ENCODE peak calls at places on chromosomes 1 and 21, in seven cellular contexts. C, G, W, J, Z, S and V are unnamed samples.

GRCh38 chr1:91123319-91123718 is 101.5 kb upstream of the ZNF644 start:
- DNase-seq in C (no peak), G (no peak), W (no peak), J (no peak), Z (no peak), S (no peak), V (no peak)

GRCh38 chr21:42799516-42799915 is 79.8 kb downstream of the WDR4 start:
- DNase-seq in C (no peak), G (no peak), W (no peak), J (no peak), Z (peak; percentile 76), S (no peak), V (no peak)

GRCh38 chr1:3510956-3511250 is 56.4 kb downstream of the ARHGEF16 start:
- DNase-seq in C (no peak), G (no peak), W (no peak), J (no peak), Z (no peak), S (no peak), V (no peak)

GRCh38 chr1:115840615-115841460 is at the start of gene NHLH2:
- DNase-seq in C (no peak), G (no peak), W (no peak), J (no peak), Z (no peak), S (no peak), V (no peak)

GRCh38 chr1:90993245-90993644 is 28.6 kb downstream of the ZNF644 start:
- DNase-seq in C (no peak), G (no peak), W (no peak), J (no peak), Z (no peak), S (no peak), V (no peak)

GRCh38 chr1:26529405-26529654 is 231 bp upstream of the RPS6KA1 start:
- DNase-seq in C (peak; percentile 35), G (no peak), W (no peak), J (no peak), Z (no peak), S (no peak), V (no peak)

GRCh38 chr1:11749203-11749689 is 12.7 kb upstream of the C1orf167 start:
- DNase-seq in C (peak; percentile 64), G (peak; percentile 61), W (peak; percentile 55), J (no peak), Z (no peak), S (peak; percentile 73), V (peak; percentile 43)

GRCh38 chr1:33649759-33650158 is 177.3 kb downstream of the ZSCAN20 start:
- DNase-seq in C (no peak), G (no peak), W (no peak), J (no peak), Z (no peak), S (no peak), V (peak; percentile 43)

GRCh38 chr1:201167625-201167991 is 13.3 kb upstream of the TMEM9 start:
- DNase-seq in C (no peak), G (no peak), W (no peak), J (no peak), Z (no peak), S (no peak), V (no peak)

GRCh38 chr1:229047161-229047840 is 223.6 kb upstream of the RAB4A start:
- DNase-seq in C (no peak), G (no peak), W (no peak), J (no peak), Z (no peak), S (no peak), V (no peak)

GRCh38 chr1:86788300-86789206 is 84.2 kb downstream of the SH3GLB1 start:
- DNase-seq in C (no peak), G (peak; percentile 62), W (no peak), J (no peak), Z (peak; percentile 81), S (no peak), V (no peak)

GRCh38 chr1:21706151-21706835 is 37.1 kb upstream of the RAP1GAP start:
- DNase-seq in C (no peak), G (no peak), W (no peak), J (no peak), Z (no peak), S (no peak), V (no peak)

GRCh38 chr1:89938171-89939055 is 56.5 kb upstream of the ZNF326 start:
- DNase-seq in C (no peak), G (no peak), W (no peak), J (no peak), Z (peak; percentile 79), S (no peak), V (no peak)

GRCh38 chr1:168637350-168637991 is 61.1 kb downstream of the XCL1 start:
- DNase-seq in C (no peak), G (no peak), W (no peak), J (no peak), Z (no peak), S (no peak), V (no peak)

GRCh38 chr1:94922756-94923465 is 4.0 kb downstream of the CNN3 start:
- DNase-seq in C (no peak), G (no peak), W (no peak), J (no peak), Z (peak; percentile 66), S (peak; percentile 24), V (no peak)
- H3K4me1 ChIP-seq in C (peaks cover 6% of the 10 kb centered on the region), G (peaks cover 74% of the 10 kb centered on the region), W (peaks cover 77% of the 10 kb centered on the region), J (peaks cover 16% of the 10 kb centered on the region), Z (peaks cover 63% of the 10 kb centered on the region), S (peaks cover 47% of the 10 kb centered on the region), V (peaks cover 19% of the 10 kb centered on the region)

DNA sequence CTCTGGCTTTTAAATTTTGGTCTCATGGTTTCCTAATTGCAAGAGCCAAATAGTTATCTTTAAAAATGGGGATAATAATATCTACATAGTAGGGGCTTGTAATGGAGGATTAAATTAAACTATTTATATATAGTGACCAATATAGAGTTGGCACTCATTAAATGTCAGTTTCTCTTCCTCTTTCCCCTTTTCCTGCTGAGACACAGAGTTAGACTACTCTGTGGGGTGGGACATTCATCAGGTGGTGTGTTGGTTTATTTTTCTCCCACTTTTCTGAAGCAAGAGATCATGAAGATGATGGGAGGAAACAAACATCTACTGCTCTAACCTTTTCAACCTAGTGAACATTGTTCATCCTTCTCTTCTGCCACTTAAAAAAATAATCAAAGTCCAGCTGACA is 17.3 kb upstream of the RAP1A start:
- DNase-seq in C (no peak), G (no peak), W (no peak), J (no peak), Z (no peak), S (no peak), V (no peak)
- H3K4me1 ChIP-seq in C (no peaks in the 10 kb centered on the region), G (no peaks in the 10 kb centered on the region), W (peaks cover 55% of the 10 kb centered on the region), J (peaks cover 2% of the 10 kb centered on the region), Z (peaks cover 17% of the 10 kb centered on the region), S (no peaks in the 10 kb centered on the region), V (peaks cover 4% of the 10 kb centered on the region)

GRCh38 chr1:203835476-203835875 is 25.9 kb upstream of the SNRPE start:
- DNase-seq in C (no peak), G (no peak), W (no peak), J (no peak), Z (no peak), S (no peak), V (no peak)

GRCh38 chr1:203842559-203842876 is 18.9 kb upstream of the SNRPE start:
- DNase-seq in C (no peak), G (no peak), W (no peak), J (no peak), Z (no peak), S (no peak), V (no peak)

GRCh38 chr1:203840208-203840808 is 21.1 kb upstream of the SNRPE start:
- DNase-seq in C (no peak), G (no peak), W (no peak), J (no peak), Z (no peak), S (no peak), V (no peak)

GRCh38 chr1:203839081-203839480 is 22.3 kb upstream of the SNRPE start:
- DNase-seq in C (no peak), G (no peak), W (no peak), J (no peak), Z (no peak), S (no peak), V (no peak)
- H3K4me1 ChIP-seq in C (no peaks in the 10 kb centered on the region), G (peaks cover 7% of the 10 kb centered on the region), W (no peaks in the 10 kb centered on the region), J (peaks cover 2% of the 10 kb centered on the region), Z (no peaks in the 10 kb centered on the region), S (no peaks in the 10 kb centered on the region), V (peaks cover 9% of the 10 kb centered on the region)

DNA sequence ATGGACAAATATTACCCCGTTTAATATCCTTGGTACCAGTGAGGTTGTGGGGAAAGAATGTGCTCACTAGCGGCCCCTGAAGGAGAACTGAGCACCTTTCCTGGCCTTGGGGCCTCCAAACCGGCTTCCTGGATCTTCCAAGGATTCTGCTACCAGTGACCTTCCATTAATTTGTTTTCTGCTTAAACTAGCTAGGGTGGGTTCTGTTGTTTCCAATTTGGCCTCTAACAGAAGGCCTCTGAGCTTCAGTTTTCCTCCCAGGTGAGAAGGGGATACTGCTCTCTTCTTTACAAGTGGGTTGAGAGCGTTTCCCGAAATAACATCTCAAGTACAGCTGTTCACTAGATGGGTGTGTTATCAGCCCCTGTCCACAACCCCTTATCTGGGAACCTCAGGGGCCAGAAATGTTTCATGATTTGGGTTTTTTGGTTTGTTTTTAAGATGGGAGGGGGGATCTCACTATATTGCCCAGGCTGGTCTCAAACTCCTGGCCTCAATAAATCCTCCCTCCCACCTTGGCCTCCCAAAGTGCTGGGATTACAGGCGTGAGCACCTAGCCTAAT is 16.9 kb upstream of the IFNGR2 start:
- DNase-seq in C (no peak), G (no peak), W (no peak), J (no peak), Z (no peak), S (no peak), V (no peak)
- H3K4me1 ChIP-seq in C (peaks cover 9% of the 10 kb centered on the region), G (peaks cover 10% of the 10 kb centered on the region), W (peaks cover 43% of the 10 kb centered on the region), J (no peaks in the 10 kb centered on the region), Z (peaks cover 35% of the 10 kb centered on the region), S (peaks cover 9% of the 10 kb centered on the region), V (peaks cover 21% of the 10 kb centered on the region)